ENCODE peak calls at places on chromosomes 7 and 10, in four cellular contexts. D is psoas muscle, V is epithelial cell of esophagus, M is endothelial cell of umbilical vein. I is an unnamed sample.

GRCh38 chr7:153397906-153398305 is 638.4 kb downstream of the ACTR3B start:
- DNase-seq in D (no peak), V (no peak), M (no peak), I (no peak)

GRCh38 chr7:55260171-55260570 is 105.0 kb upstream of the LANCL2 start:
- DNase-seq in D (no peak), V (no peak), M (no peak), I (no peak)

GRCh38 chr10:131983780-131984179 is 2.1 kb upstream of the BNIP3 start:
- DNase-seq in D (no peak), V (peak; percentile 97), M (peak; percentile 70), I (peak; percentile 95)

GRCh38 chr10:122173337-122173736 is 97.8 kb upstream of the BTBD16 start:
- DNase-seq in D (no peak), V (no peak), M (no peak), I (no peak)

GRCh38 chr7:41993173-41993867 is 243.7 kb downstream of the GLI3 start:
- DNase-seq in D (no peak), V (no peak), M (peak; percentile 91), I (peak; percentile 85)

GRCh38 chr7:78139335-78139734 is 340.8 kb downstream of the PHTF2 start:
- DNase-seq in D (no peak), V (no peak), M (no peak), I (no peak)

GRCh38 chr7:12031638-12032037 is 179.5 kb upstream of the TMEM106B start:
- DNase-seq in D (no peak), V (peak; percentile 51), M (peak; percentile 30), I (peak; percentile 45)

GRCh38 chr10:61844116-61844515 is 57.4 kb upstream of the ARID5B start:
- DNase-seq in D (no peak), V (no peak), M (no peak), I (no peak)

GRCh38 chr10:120736377-120736776 is 114.8 kb upstream of the WDR11 start:
- DNase-seq in D (no peak), V (no peak), M (no peak), I (no peak)

DNA sequence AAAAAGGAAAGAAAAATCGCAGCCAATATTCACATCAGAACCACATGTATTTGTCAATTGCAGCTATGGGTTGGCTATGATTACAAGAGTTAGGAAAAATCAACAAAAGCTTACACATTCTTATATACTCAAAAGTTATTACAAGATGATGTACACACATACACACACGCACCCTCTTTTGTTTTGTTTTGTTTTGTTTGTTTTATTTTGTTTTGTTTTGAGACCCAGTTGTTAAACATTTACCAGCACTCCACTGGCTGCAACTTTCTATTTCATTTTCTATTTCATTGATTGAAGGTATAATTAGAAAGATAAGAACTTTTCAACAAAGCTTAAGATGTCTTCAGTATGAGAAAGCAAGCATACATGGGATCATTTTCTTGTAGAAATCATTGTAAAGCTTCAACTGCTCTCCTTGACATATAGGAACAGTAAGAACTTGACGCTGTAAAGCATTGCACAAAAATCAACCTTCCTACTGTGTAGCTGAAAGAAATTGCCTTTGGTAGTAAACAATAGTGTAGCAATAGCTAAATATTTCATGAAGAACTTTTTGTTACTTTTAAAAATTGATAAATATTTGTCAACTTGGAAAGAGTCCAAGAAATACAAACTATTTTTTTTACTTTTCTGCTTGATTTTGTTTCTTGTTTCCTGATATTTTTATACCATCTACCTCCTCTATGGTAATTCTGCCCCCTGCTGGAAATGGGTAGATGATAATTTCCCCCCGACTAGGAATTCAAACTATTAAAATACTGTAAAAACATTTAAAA is 205.9 kb downstream of the MBL2 start:
- DNase-seq in D (no peak), V (peak; percentile 49), M (peak; percentile 81), I (peak; percentile 88)
- H3K4me3 ChIP-seq in D (no peak overlapping the region), V (no peak overlapping the region), M (no peak overlapping the region), I (no peak overlapping the region)

GRCh38 chr10:47150581-47150980 is 149.4 kb upstream of the GDF10 start:
- DNase-seq in D (no peak), V (no peak), M (no peak), I (no peak)

GRCh38 chr10:47156873-47157272 is 143.1 kb upstream of the GDF10 start:
- DNase-seq in D (no peak), V (no peak), M (no peak), I (no peak)

GRCh38 chr10:47151880-47152279 is 148.1 kb upstream of the GDF10 start:
- DNase-seq in D (no peak), V (no peak), M (no peak), I (no peak)

GRCh38 chr10:47154762-47155161 is 145.2 kb upstream of the GDF10 start:
- DNase-seq in D (no peak), V (no peak), M (no peak), I (no peak)

DNA sequence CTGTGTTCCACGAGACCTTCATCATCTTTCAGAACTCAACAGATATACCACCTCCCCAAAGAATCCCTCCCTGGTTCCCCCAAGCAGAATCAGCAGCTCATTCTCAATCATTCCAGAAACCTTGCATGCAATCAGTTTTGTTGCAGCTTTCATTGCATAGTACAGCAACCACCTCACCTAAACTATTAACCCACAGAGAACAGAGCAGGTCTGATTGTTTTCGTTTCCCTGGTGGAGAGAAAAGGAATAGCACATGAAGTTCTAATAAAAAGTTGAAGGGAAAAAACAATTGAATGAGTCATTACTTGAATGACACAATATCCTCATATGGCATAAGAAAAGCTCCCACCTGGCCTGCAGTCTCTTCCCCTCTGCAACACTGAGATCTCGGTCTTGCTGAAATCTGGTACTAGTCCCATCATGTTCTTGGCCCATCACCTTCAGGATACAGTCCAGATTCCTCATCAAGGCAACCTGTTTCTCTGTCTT is 147.1 kb upstream of the GDF10 start:
- DNase-seq in D (no peak), V (peak; percentile 87), M (peak; percentile 8), I (peak; percentile 71)
- TF ChIP-seq CTCF in D (peak; percentile 26), V (peak; percentile 56), M (peak; percentile 12), I (peak; percentile 61)

DNA sequence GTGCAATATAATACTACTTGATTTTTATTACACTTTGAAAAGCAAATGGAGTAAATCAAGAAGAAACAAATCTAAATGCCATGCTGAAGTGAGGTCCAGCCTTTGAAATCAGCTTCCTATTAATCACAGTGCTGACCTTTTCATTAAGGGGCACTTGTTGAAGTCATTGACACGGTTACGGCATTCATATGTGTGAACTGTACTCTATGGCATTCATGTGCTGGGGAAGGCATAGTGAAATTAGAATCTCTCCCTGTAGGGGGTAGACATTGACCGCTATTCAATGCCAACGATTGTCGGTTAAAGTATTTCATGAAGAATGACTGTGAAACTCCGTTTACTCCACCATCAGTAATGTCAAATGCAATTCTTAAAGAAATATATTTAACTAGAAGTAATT is 296.1 kb upstream of the SEMA3A start:
- DNase-seq in D (no peak), V (no peak), M (no peak), I (peak; percentile 23)
- H3K4me3 ChIP-seq in D (no peak overlapping the region), V (no peak overlapping the region), M (no peak overlapping the region), I (no peak overlapping the region)

GRCh38 chr10:27794157-27794556 is 48.5 kb upstream of the MKX start:
- DNase-seq in D (no peak), V (peak; percentile 13), M (no peak), I (peak; percentile 2)
- TF ChIP-seq CTCF in D (peak; percentile 17), V (peak; percentile 21), M (no peak), I (no peak)

GRCh38 chr7:151732834-151733585 is 143.9 kb downstream of the PRKAG2 start:
- DNase-seq in D (no peak), V (peak; percentile 56), M (no peak), I (no peak)

GRCh38 chr7:151738925-151739324 is 138.0 kb downstream of the PRKAG2 start:
- DNase-seq in D (no peak), V (no peak), M (no peak), I (no peak)

GRCh38 chr7:151735854-151736402 is 141.0 kb downstream of the PRKAG2 start:
- DNase-seq in D (no peak), V (no peak), M (no peak), I (no peak)

GRCh38 chr7:151735186-151735853 is 141.6 kb downstream of the PRKAG2 start:
- DNase-seq in D (no peak), V (no peak), M (peak; percentile 17), I (no peak)

GRCh38 chr7:151736403-151736909 is 140.5 kb downstream of the PRKAG2 start:
- DNase-seq in D (peak; percentile 80), V (peak; percentile 66), M (peak; percentile 92), I (peak; percentile 96)
- H3K4me3 ChIP-seq in D (peak overlapping the region; percentile 58), V (peak overlapping the region; percentile 14), M (peak overlapping the region; percentile 35), I (peak overlapping the region; percentile 27)

DNA sequence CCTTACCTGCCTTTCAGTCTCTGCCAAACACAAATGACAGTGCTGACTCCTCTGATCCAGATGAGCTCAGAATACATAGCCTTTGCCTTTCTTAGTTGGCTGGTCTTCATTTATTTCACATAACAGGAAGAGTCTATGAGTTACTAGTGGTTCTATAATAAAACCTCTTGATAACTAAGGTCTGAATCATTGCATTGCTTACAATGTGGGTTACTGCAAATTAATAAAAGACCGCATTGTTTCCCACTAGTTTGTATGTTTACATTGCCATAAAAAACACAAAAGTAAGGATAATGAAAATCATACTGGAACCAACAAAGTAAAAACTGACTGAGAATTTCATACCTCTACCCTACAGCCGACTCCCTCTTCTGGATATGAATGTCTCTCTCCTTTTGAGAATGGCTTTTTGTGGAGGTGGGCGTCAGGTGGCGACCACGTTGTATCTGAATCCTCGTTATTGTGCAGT is 62.0 kb upstream of the AKR1E2 start:
- DNase-seq in D (no peak), V (peak; percentile 58), M (peak; percentile 76), I (peak; percentile 68)
- TF ChIP-seq CTCF in D (no peak), V (no peak), M (no peak), I (no peak)

DNA sequence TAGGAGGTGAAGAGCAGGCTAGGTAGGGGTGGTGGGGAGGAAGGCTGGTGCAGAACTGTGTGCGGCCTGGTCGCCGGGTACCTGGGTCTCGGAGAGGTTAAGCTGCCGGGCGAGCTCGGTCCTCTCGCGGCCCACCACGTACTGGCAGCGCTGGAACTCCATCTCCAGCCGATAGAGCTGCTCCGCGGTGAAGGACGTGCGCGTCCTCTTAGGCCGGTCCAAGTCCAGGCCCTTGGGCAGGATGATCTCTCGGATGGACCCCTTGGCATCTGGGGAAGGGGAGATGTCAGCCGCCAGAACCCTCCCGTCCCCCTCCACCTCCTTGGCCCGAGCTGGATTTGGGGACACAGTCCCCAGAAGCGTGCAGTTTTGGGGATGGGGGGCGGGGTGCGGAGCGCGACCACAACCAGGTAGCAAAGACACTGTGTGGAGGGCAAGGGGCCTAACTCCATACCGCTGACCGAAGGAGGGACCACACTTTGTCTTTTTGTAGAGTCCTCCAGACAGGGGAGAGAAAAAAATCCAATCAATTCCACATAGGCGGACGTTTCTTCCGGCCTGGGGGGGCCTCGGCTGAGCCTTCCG is 1.6 kb downstream of the VAX1 start:
- DNase-seq in D (no peak), V (no peak), M (no peak), I (no peak)
- H3K4me3 ChIP-seq in D (peak overlapping the region; percentile 56), V (no peak overlapping the region), M (no peak overlapping the region), I (peak overlapping the region; percentile 24)